ENCODE peak calls at places on chromosome 3, in nine cellular contexts. W is psoas muscle, Q is adrenal gland, B is astrocyte, G is AG09309, E is Peyer's patch, R is fibroblast of pulmonary artery, H is epithelial cell of esophagus, Z is heart left ventricle. O is an unnamed sample.
A peak's percentile ranks its signal among the peaks of the same experiment; 100 is the strongest.

GRCh38 chr3:14145236-14145635 is 20.4 kb downstream of the TMEM43 start:
- DNase-seq in R (peak; percentile 47), Q (no peak), Z (no peak), B (peak; percentile 56), E (no peak), W (no peak), H (no peak), G (no peak), O (no peak)

GRCh38 chr3:131535131-131535530 is 32.4 kb upstream of the MRPL3 start:
- DNase-seq in Z (no peak), G (peak; percentile 66), H (peak; percentile 65), B (peak; percentile 44), R (peak; percentile 5), W (no peak), Q (no peak), E (no peak), O (no peak)

GRCh38 chr3:136366289-136366688 is 116.1 kb downstream of the PCCB start:
- DNase-seq in B (peak; percentile 10), R (peak; percentile 34), G (no peak), H (peak; percentile 81), Q (no peak), E (no peak), W (no peak), Z (no peak), O (no peak)

GRCh38 chr3:101685870-101686307 is 629 bp downstream of the RPL24 start:
- DNase-seq in B (no peak), W (no peak), R (no peak), E (no peak), Z (no peak), G (no peak), Q (no peak), H (peak; percentile 18), O (no peak)

GRCh38 chr3:89795506-89795905 is 688.1 kb downstream of the EPHA3 start:
- DNase-seq in E (no peak), W (no peak), B (no peak), G (no peak), Q (no peak), R (no peak), H (no peak), Z (no peak), O (no peak)

GRCh38 chr3:196175717-196176116 is 35.5 kb downstream of the ZDHHC19 start:
- DNase-seq in B (no peak), Z (no peak), G (no peak), E (no peak), R (no peak), H (no peak), Q (no peak), W (no peak), O (no peak)

GRCh38 chr3:51336261-51336660 is 48.8 kb upstream of the MANF start:
- DNase-seq in Q (no peak), W (no peak), R (no peak), G (no peak), H (no peak), E (no peak), Z (no peak), B (no peak), O (no peak)

GRCh38 chr3:100641471-100642032 is 32.2 kb downstream of the ADGRG7 start:
- DNase-seq in Q (no peak), W (no peak), Z (no peak), E (no peak), G (no peak), R (no peak), B (no peak), H (no peak), O (no peak)

DNA sequence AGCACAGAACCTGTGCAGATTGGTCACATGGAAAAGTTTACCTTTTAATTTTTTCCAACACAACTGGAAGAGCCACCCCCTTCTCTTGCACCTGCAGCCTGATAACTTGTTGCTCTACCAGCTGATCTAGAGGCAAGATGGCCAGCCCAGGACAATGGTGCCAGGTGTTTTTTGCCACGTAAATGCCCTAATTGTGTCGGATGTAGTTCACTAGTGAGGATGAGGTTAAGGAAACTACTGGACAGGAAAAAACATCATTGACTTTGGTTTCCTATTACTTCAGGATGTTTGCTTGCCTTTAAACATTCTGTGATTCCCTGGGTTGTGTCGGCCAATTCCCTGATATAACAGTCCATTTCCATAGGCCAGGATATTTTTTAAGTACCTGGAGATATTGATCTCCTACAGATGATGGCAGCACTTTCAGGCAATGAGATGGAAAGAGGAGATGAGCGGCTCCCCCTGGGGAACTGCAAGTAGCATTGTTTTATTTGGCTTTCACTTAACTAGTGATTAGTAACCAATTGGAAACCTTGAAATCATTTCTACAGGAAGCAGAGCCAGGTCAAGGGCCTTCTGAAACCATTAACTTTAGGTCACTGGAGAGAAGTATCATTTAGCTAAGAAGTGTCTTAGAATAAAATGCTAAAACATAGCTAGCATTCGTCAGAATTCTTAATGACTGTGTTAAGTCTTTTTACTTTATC is 72.5 kb downstream of the OSBPL10 start:
- DNase-seq in G (no peak), E (no peak), Z (no peak), W (no peak), Q (no peak), H (peak; percentile 31), R (no peak), B (peak; percentile 4), O (no peak)
- TF ChIP-seq CTCF in G (peak; percentile 30), E (no peak), Z (no peak), W (no peak), Q (no peak), H (peak; percentile 23), R (peak; percentile 7), B (no peak), O (no peak)

GRCh38 chr3:153163349-153164008 is 1.5 kb downstream of the RAP2B start:
- DNase-seq in G (no peak), R (peak; percentile 47), Z (no peak), H (peak; percentile 39), B (peak; percentile 39), W (no peak), E (no peak), Q (no peak), O (no peak)

GRCh38 chr3:153164009-153164550 is 2.1 kb downstream of the RAP2B start:
- DNase-seq in G (no peak), R (no peak), E (no peak), W (no peak), Z (no peak), B (no peak), Q (no peak), H (no peak), O (no peak)

GRCh38 chr3:153166206-153166605 is 4.2 kb downstream of the RAP2B start:
- DNase-seq in Q (no peak), E (no peak), Z (no peak), B (peak; percentile 30), H (peak; percentile 61), W (no peak), R (peak; percentile 43), G (no peak), O (no peak)

GRCh38 chr3:153162513-153163348 is 705 bp downstream of the RAP2B start:
- DNase-seq in B (peak; percentile 26), W (peak; percentile 42), R (peak; percentile 44), Q (peak; percentile 40), G (no peak), Z (peak; percentile 33), H (peak; percentile 48), E (peak; percentile 69), O (no peak)

DNA sequence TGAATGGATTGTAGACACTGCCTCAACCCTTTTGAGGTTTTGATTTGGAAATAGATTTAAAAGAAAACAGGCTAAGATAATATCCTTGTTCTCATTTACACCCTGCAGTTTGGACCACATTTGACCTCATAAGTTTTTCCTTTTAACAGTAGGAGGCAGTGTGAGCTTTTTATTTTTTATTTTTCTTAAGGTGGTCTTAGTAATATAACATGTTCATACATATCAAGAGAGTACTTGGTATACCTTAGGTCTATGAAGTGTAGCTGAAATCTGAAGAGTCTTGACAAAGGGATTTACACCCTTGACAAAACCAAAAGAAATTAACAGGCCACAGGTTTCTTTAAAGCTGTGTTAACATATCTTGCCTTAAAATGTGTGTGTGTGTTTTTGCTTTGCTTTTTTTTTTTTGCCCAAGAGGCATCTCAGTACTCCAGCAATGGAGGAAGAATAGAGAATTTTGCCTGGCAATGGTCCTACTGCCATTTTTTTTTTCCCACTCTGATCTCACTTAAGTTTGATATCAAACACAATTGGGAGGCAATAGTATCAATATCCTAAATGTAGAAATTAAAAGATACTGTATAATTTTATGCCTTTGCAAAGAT is 3.3 kb downstream of the RAP2B start:
- DNase-seq in B (no peak), G (no peak), E (no peak), W (no peak), H (no peak), Z (no peak), R (peak; percentile 59), Q (no peak), O (no peak)
- H3K4me3 ChIP-seq in B (peak overlapping the region; percentile 97), G (peak overlapping the region; percentile 83), E (peak overlapping the region; percentile 85), W (peak overlapping the region; percentile 91), H (peak overlapping the region; percentile 98), Z (no peak overlapping the region), R (peak overlapping the region; percentile 90), Q (no peak overlapping the region), O (peak overlapping the region; percentile 8)

DNA sequence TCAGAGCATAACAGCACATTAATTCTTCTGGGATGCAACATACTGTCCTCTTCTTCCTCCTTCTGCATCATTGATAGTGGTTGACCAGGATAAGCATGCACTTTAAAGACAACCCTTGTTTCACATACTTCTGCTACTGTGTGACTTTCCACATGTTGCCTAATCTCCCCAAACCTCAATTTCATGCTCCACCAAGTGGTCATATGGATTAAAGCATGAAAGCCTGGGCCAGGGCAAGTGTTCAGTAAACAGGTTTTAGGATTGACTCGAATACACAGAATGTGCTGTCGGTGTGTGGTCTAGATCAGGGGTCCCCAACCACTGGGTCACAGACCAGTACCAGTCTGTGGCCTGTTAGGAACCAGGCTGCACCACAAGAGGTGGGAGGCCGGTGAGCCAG is 22.5 kb upstream of the BFSP2 start:
- DNase-seq in G (peak; percentile 18), B (peak; percentile 23), R (peak; percentile 77), Z (no peak), E (no peak), W (no peak), H (peak; percentile 64), Q (no peak), O (no peak)
- TF ChIP-seq CTCF in G (peak; percentile 67), B (peak; percentile 59), R (peak; percentile 70), Z (peak; percentile 31), E (no peak), W (peak; percentile 25), H (peak; percentile 64), Q (peak; percentile 51), O (no peak)

GRCh38 chr3:156516951-156517350 is 38.0 kb downstream of the SSR3 start:
- DNase-seq in B (no peak), E (no peak), G (no peak), W (no peak), R (no peak), H (no peak), Z (no peak), Q (no peak), O (no peak)

GRCh38 chr3:156518726-156519125 is 36.2 kb downstream of the SSR3 start:
- DNase-seq in Q (no peak), B (peak; percentile 47), Z (peak; percentile 32), W (no peak), E (no peak), R (no peak), G (no peak), H (peak; percentile 79), O (peak; percentile 7)

GRCh38 chr3:156516284-156516683 is 38.6 kb downstream of the SSR3 start:
- DNase-seq in G (no peak), H (no peak), Q (no peak), W (peak; percentile 17), Z (peak; percentile 50), R (no peak), E (no peak), B (no peak), O (peak; percentile 4)

GRCh38 chr3:156522673-156523072 is 32.2 kb downstream of the SSR3 start:
- DNase-seq in W (no peak), E (no peak), Z (no peak), R (no peak), B (peak; percentile 59), G (no peak), Q (no peak), H (no peak), O (no peak)

DNA sequence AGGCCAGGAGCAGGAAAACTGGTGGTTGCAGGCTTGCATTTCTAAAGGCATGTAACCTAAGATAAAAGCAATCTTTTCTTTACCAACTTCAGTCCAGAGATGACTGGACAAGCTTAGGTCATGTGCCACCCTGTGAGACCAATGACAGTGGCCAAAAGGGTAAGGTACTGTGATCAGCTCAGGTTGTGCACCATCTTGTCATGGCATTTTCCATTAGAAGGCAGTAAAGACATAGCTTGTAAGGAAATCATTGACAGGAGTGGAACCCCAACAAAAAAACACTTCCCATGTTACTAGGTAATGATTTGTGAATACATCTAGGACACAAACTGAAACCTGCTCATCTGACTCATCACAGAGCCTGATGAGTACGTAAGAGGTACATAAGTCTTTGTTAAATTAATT is 35.2 kb downstream of the SSR3 start:
- DNase-seq in H (peak; percentile 47), R (no peak), B (no peak), Q (no peak), W (no peak), E (no peak), Z (no peak), G (no peak), O (no peak)
- H3K4me3 ChIP-seq in H (no peak overlapping the region), R (no peak overlapping the region), B (no peak overlapping the region), Q (no peak overlapping the region), W (no peak overlapping the region), E (no peak overlapping the region), Z (no peak overlapping the region), G (no peak overlapping the region), O (no peak overlapping the region)